ENCODE peak calls at places on chromosome 1, in seven cellular contexts. One of them, this sample, is unnamed.

GRCh38 chr1:45647248-45648021 is 23.6 kb upstream of the CCDC17 start:
- DNase-seq in stomach: peak; percentile 45
- DNase-seq in transverse colon: no peak
- DNase-seq in endodermal cell: no peak
- DNase-seq in fibroblast of mammary gland: no peak
- DNase-seq in AG04450: no peak
- DNase-seq in pancreas: no peak
- DNase-seq in this sample: no peak

GRCh38 chr1:164604541-164604940 is 45.6 kb downstream of the PBX1 start:
- DNase-seq in fibroblast of mammary gland: peak; percentile 60
- DNase-seq in transverse colon: no peak
- DNase-seq in pancreas: no peak
- DNase-seq in stomach: no peak
- DNase-seq in endodermal cell: no peak
- DNase-seq in AG04450: no peak
- DNase-seq in this sample: no peak

GRCh38 chr1:159172599-159173291 is 1.3 kb downstream of the CADM3 start:
- DNase-seq in transverse colon: no peak
- DNase-seq in AG04450: no peak
- DNase-seq in pancreas: no peak
- DNase-seq in fibroblast of mammary gland: peak; percentile 49
- DNase-seq in endodermal cell: peak; percentile 82
- DNase-seq in stomach: no peak
- DNase-seq in this sample: peak; percentile 60

GRCh38 chr1:34781071-34781843 is at the start of gene GJB3:
- DNase-seq in pancreas: no peak
- DNase-seq in fibroblast of mammary gland: no peak
- DNase-seq in AG04450: no peak
- DNase-seq in transverse colon: peak; percentile 47
- DNase-seq in stomach: no peak
- DNase-seq in endodermal cell: peak; percentile 81
- DNase-seq in this sample: peak; percentile 61

GRCh38 chr1:205568469-205569361 is 63.1 kb downstream of the ELK4 start:
- DNase-seq in fibroblast of mammary gland: no peak
- DNase-seq in endodermal cell: no peak
- DNase-seq in transverse colon: peak; percentile 21
- DNase-seq in pancreas: no peak
- DNase-seq in AG04450: no peak
- DNase-seq in stomach: peak; percentile 45
- DNase-seq in this sample: no peak

GRCh38 chr1:50358962-50359361 is 64.3 kb downstream of the DMRTA2 start:
- DNase-seq in endodermal cell: peak; percentile 71
- DNase-seq in fibroblast of mammary gland: no peak
- DNase-seq in AG04450: no peak
- DNase-seq in transverse colon: no peak
- DNase-seq in stomach: no peak
- DNase-seq in pancreas: no peak
- DNase-seq in this sample: peak; percentile 24

GRCh38 chr1:215665212-215665611 is 98.1 kb downstream of the KCTD3 start:
- DNase-seq in fibroblast of mammary gland: peak; percentile 86
- DNase-seq in pancreas: no peak
- DNase-seq in transverse colon: no peak
- DNase-seq in endodermal cell: no peak
- DNase-seq in stomach: no peak
- DNase-seq in AG04450: peak; percentile 46
- DNase-seq in this sample: no peak

GRCh38 chr1:35122311-35122710 is 43.1 kb downstream of the ZMYM1 start:
- DNase-seq in stomach: no peak
- DNase-seq in endodermal cell: no peak
- DNase-seq in fibroblast of mammary gland: peak; percentile 5
- DNase-seq in AG04450: no peak
- DNase-seq in pancreas: no peak
- DNase-seq in transverse colon: no peak
- DNase-seq in this sample: no peak

DNA sequence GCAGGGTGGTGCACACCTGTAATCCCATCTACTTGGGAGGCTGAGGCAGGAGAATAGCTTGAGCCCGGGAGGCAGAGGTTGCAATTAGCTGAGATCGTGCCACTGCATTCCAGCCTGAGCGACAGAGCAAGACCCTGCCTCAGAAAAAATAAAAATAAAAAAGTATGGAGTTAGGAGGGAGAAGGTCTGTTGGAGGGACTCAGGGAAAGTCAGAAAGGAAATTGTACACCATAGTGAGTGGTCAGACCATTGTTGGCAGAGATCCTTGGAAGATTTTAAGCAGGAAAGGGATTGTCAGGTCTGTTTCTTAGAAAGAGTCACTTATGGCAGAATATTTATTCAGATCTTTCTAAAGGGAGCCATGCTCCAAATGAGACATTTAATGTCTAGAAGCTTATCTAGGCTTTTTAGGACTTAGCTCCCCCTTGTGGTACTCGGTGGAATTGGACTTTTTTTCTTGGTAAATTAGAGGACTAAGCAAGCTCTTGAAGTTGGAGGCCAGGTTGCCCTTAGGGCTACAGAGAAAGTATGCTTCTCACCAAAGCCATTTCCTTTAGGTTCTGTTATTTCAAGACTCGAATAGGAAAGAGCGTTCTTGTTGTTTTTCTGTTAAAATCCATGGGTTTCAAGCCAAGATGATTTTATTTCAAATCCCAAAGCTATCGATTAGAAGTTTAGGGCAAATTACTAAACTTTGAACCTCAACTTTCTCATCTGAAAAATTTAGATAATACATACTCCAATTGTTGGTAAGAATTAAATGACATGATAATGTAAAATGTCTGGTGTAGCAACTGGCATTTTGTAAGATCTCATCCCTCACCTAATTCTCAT is 16.5 kb downstream of the MIA3 start:
- DNase-seq in transverse colon: peak; percentile 67
- DNase-seq in AG04450: peak; percentile 85
- DNase-seq in fibroblast of mammary gland: peak; percentile 94
- DNase-seq in endodermal cell: peak; percentile 83
- DNase-seq in stomach: peak; percentile 67
- DNase-seq in pancreas: peak; percentile 63
- DNase-seq in this sample: peak; percentile 32
- TF ChIP-seq CTCF in transverse colon: peak; percentile 90
- TF ChIP-seq CTCF in AG04450: peak; percentile 85
- TF ChIP-seq CTCF in fibroblast of mammary gland: peak; percentile 93
- TF ChIP-seq CTCF in endodermal cell: peak; percentile 90
- TF ChIP-seq CTCF in stomach: peak; percentile 82
- TF ChIP-seq CTCF in pancreas: peak; percentile 80
- TF ChIP-seq CTCF in this sample: peak; percentile 76

DNA sequence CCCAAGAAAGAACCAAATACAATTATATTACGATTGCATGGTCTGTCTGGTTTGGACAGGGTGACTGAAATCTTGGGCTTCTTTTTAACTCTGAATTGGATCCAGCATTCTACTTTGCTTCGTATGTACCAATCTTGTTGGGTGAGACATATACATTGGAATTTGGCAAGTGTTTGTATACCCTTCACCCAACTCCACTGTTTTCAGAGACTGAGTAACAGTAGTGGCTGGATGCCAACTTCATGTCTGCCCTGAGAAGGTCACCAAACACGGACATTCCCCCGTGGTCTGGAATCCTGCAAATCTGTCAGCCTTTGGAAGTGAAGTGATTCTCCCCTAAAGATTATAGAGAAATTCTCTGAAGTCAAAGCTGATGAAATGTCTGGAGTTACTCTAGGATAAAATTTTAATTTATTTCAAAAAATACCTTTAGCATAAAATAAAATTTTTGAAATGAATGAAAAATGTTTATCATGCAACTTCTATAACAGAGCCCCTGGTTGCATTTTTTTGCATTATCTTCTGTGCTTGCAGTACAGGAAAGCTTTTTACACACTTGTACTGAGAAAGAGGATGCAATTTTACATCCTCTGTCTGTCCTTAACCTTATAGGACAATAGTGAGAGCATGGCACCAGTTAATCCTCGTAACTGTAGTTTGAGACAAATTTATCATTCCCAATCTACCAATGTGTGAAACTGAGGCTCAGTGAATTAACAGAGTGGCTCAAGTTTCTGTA is 201.8 kb downstream of the DISC1 start:
- DNase-seq in stomach: no peak
- DNase-seq in fibroblast of mammary gland: peak; percentile 97
- DNase-seq in AG04450: peak; percentile 88
- DNase-seq in transverse colon: no peak
- DNase-seq in endodermal cell: no peak
- DNase-seq in pancreas: no peak
- DNase-seq in this sample: no peak
- TF ChIP-seq CTCF in stomach: no peak
- TF ChIP-seq CTCF in fibroblast of mammary gland: no peak
- TF ChIP-seq CTCF in AG04450: no peak
- TF ChIP-seq CTCF in transverse colon: no peak
- TF ChIP-seq CTCF in endodermal cell: no peak
- TF ChIP-seq CTCF in pancreas: no peak
- TF ChIP-seq CTCF in this sample: no peak

GRCh38 chr1:94327001-94327685 is 89.8 kb upstream of the ARHGAP29 start:
- DNase-seq in pancreas: no peak
- DNase-seq in fibroblast of mammary gland: peak; percentile 67
- DNase-seq in transverse colon: no peak
- DNase-seq in AG04450: no peak
- DNase-seq in endodermal cell: peak; percentile 95
- DNase-seq in stomach: peak; percentile 29
- DNase-seq in this sample: peak; percentile 70

GRCh38 chr1:94332516-94332915 is 85.7 kb upstream of the ABCD3 start:
- DNase-seq in fibroblast of mammary gland: no peak
- DNase-seq in stomach: no peak
- DNase-seq in endodermal cell: no peak
- DNase-seq in pancreas: no peak
- DNase-seq in AG04450: no peak
- DNase-seq in transverse colon: no peak
- DNase-seq in this sample: no peak

GRCh38 chr1:94329276-94329675 is 88.9 kb upstream of the ABCD3 start:
- DNase-seq in stomach: no peak
- DNase-seq in endodermal cell: no peak
- DNase-seq in AG04450: no peak
- DNase-seq in fibroblast of mammary gland: no peak
- DNase-seq in pancreas: no peak
- DNase-seq in transverse colon: no peak
- DNase-seq in this sample: no peak

GRCh38 chr1:94332952-94333351 is 85.2 kb upstream of the ABCD3 start:
- DNase-seq in endodermal cell: no peak
- DNase-seq in AG04450: no peak
- DNase-seq in transverse colon: no peak
- DNase-seq in fibroblast of mammary gland: peak; percentile 61
- DNase-seq in stomach: no peak
- DNase-seq in pancreas: no peak
- DNase-seq in this sample: no peak

GRCh38 chr1:94329986-94330385 is 88.2 kb upstream of the ABCD3 start:
- DNase-seq in endodermal cell: peak; percentile 70
- DNase-seq in AG04450: no peak
- DNase-seq in stomach: no peak
- DNase-seq in transverse colon: no peak
- DNase-seq in pancreas: no peak
- DNase-seq in fibroblast of mammary gland: peak; percentile 73
- DNase-seq in this sample: no peak
- TF ChIP-seq CTCF in endodermal cell: peak; percentile 76
- TF ChIP-seq CTCF in AG04450: peak; percentile 68
- TF ChIP-seq CTCF in stomach: peak; percentile 43
- TF ChIP-seq CTCF in transverse colon: no peak
- TF ChIP-seq CTCF in pancreas: no peak
- TF ChIP-seq CTCF in fibroblast of mammary gland: peak; percentile 88
- TF ChIP-seq CTCF in this sample: no peak

DNA sequence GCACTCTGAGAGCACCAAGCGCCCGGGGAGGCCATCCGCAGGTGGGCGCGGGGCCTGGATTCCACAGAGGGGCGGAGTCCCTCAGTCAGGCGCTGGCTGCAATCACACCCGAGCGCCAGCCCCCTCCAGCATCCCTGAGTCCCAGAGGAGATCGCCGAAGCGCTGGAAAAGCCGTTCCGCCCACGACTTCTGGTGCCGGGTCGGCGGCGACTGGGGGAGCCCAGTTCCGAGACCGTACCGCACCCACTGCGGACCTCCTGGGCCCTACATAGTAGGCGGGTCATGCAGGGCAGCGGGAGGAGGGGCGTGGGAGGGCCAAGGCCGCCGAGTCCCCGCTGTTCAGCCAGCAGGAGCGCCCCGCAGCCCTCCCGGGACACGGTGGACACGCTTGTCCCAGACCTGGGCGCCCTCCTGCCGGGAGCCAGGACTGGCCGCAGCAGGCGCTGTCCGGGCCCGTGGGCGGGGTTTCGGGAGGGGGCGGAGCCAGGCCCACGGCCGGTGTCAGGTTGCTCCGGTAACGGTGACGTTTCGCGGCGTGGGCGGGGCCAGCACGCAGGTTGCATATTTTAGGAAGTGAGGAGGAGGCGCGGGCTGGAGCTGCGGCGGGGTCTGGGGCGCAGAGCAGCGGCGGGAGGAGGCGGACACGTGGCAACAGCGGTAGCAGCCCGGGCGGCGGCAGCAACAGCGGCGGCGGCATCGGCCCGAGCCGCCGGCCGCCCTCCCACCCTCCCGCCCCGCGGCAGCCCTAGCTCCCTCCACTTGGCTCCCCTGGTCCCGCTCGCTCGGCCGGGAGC is at the start of gene ATP1A1:
- DNase-seq in pancreas: peak; percentile 98
- DNase-seq in fibroblast of mammary gland: peak; percentile 84
- DNase-seq in transverse colon: peak; percentile 99
- DNase-seq in stomach: peak; percentile 99
- DNase-seq in AG04450: peak; percentile 59
- DNase-seq in endodermal cell: peak; percentile 99
- DNase-seq in this sample: peak; percentile 98
- TF ChIP-seq CTCF in pancreas: no peak
- TF ChIP-seq CTCF in fibroblast of mammary gland: no peak
- TF ChIP-seq CTCF in transverse colon: no peak
- TF ChIP-seq CTCF in stomach: no peak
- TF ChIP-seq CTCF in AG04450: peak; percentile 6
- TF ChIP-seq CTCF in endodermal cell: no peak
- TF ChIP-seq CTCF in this sample: no peak

GRCh38 chr1:3211582-3211981 is 142.6 kb downstream of the PRDM16 start:
- DNase-seq in stomach: no peak
- DNase-seq in transverse colon: no peak
- DNase-seq in fibroblast of mammary gland: no peak
- DNase-seq in AG04450: no peak
- DNase-seq in pancreas: no peak
- DNase-seq in endodermal cell: no peak
- DNase-seq in this sample: no peak
- TF ChIP-seq CTCF in stomach: no peak
- TF ChIP-seq CTCF in transverse colon: no peak
- TF ChIP-seq CTCF in fibroblast of mammary gland: no peak
- TF ChIP-seq CTCF in AG04450: no peak
- TF ChIP-seq CTCF in pancreas: no peak
- TF ChIP-seq CTCF in endodermal cell: no peak
- TF ChIP-seq CTCF in this sample: no peak

DNA sequence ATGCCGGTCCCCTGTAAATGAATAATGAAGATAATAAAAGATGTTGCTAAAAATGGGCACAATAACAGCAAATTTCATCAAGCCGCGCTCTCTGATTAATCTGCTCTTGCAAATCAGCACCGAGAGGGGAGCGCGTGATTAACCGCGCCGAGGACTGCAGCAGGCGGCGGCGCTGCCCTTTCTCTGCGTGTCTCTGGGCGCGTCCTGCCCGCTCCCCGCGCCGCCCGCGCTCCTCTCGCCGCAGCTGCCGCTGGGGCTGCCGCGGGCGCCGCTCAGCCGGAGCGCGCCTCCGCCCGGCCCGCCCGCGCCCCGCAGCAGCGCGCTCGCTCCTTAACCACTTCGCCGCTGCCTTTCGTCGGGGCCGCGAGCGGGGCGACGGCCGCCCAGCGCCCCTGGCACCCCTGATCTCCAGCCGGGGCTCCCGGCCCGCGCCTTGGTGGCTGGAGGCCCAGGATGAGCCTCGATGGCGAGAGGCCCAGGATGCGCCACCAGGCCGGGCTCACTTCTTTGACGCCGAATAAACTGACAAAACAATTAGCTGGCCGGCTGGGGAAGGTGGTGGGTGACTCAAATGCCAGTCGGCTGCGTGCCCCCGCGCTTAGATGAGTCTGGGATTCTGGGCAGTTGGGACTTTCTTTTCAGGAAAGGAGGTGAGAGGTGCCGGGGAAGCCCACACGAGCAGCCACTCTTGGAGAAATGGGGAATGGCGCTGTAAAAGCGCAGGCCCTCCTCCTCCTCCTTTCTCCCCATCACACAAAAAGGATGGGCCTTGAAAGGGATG is 221.4 kb upstream of the PKN2 start:
- DNase-seq in AG04450: no peak
- DNase-seq in stomach: no peak
- DNase-seq in endodermal cell: peak; percentile 84
- DNase-seq in pancreas: no peak
- DNase-seq in transverse colon: no peak
- DNase-seq in fibroblast of mammary gland: peak; percentile 23
- DNase-seq in this sample: peak; percentile 47
- TF ChIP-seq CTCF in AG04450: no peak
- TF ChIP-seq CTCF in stomach: no peak
- TF ChIP-seq CTCF in endodermal cell: peak; percentile 24
- TF ChIP-seq CTCF in pancreas: no peak
- TF ChIP-seq CTCF in transverse colon: no peak
- TF ChIP-seq CTCF in fibroblast of mammary gland: no peak
- TF ChIP-seq CTCF in this sample: no peak

This sample was measured in WTC11.